ENCODE peak calls at places on chromosomes 16 and 17, in seven cellular contexts. G is activated CD8-positive, alpha-beta T cell treated with anti-CD3 and anti-CD28 coated beads for 36 hours; Z is central memory CD8-positive, alpha-beta T cell; T is heart right ventricle; Y is right cardiac atrium; A is activated B cell treated with CpG ODN at 0.5 μM for 24 hours; I is Right ventricle myocardium superior. S is an unnamed sample.

GRCh38 chr16:11329080-11329491 is 16.2 kb upstream of the RMI2 start:
- ATAC-seq in G (peak; percentile 45), Z (no peak), T (no peak), Y (no peak), A (peak; percentile 18), I (no peak), S (peak; percentile 20)

GRCh38 chr16:68319185-68319908 is 8.5 kb downstream of the PRMT7 start:
- ATAC-seq in G (peak; percentile 100), Z (no peak), T (no peak), Y (no peak), A (peak; percentile 79), I (no peak), S (peak; percentile 100)

GRCh38 chr17:11932337-11932898 is 64.9 kb downstream of the ZNF18 start:
- ATAC-seq in G (no peak), Z (no peak), T (no peak), Y (no peak), A (no peak), I (no peak), S (no peak)

GRCh38 chr16:10561001-10561400 is 19.4 kb downstream of the EMP2 start:
- ATAC-seq in G (no peak), Z (no peak), T (no peak), Y (no peak), A (no peak), I (no peak), S (no peak)

GRCh38 chr16:29876186-29876577 is 13.2 kb upstream of the CDIPT start:
- ATAC-seq in G (no peak), Z (no peak), T (no peak), Y (peak; percentile 12), A (no peak), I (no peak), S (no peak)

GRCh38 chr16:23788653-23789052 is 33.8 kb downstream of the CHP2 start:
- ATAC-seq in G (no peak), Z (no peak), T (no peak), Y (no peak), A (no peak), I (no peak), S (no peak)

GRCh38 chr16:66409156-66409555 is 17.9 kb upstream of the BEAN1 start:
- ATAC-seq in G (no peak), Z (no peak), T (no peak), Y (no peak), A (no peak), I (no peak), S (no peak)

GRCh38 chr17:60665602-60666001 is 12.0 kb upstream of the BCAS3 start:
- ATAC-seq in G (no peak), Z (no peak), T (no peak), Y (no peak), A (no peak), I (no peak), S (no peak)

GRCh38 chr16:4556112-4556511 is at the start of gene C16orf96:
- ATAC-seq in G (no peak), Z (no peak), T (no peak), Y (no peak), A (no peak), I (no peak), S (no peak)

GRCh38 chr17:41049110-41049509 is 2.0 kb upstream of the KRTAP2-1 start:
- ATAC-seq in G (no peak), Z (no peak), T (no peak), Y (no peak), A (no peak), I (no peak), S (no peak)

GRCh38 chr16:56977256-56977655 is 12.1 kb upstream of the NLRC5 start:
- ATAC-seq in G (no peak), Z (no peak), T (no peak), Y (no peak), A (no peak), I (no peak), S (no peak)

S was measured in activated T-helper 17 cell treated with anti-CD3 and anti-CD28 coated beads, Interleukin-2, amount 50 U/mL, for 72 hours.